ENCODE peak calls at places on chromosomes 7 and 10, in ten cellular contexts. One of them, this sample, is unnamed.

GRCh38 chr10:971150-971542 is 17.1 kb upstream of the GTPBP4 start:
- DNase-seq in GM13977: no peak
- DNase-seq in neural crest cell: no peak
- DNase-seq in tibial nerve: no peak
- DNase-seq in ovary: no peak
- DNase-seq in thoracic aorta: no peak
- DNase-seq in fibroblast of the aortic adventitia: peak
- DNase-seq in RWPE1: no peak
- DNase-seq in mesothelial cell of epicardium: no peak
- DNase-seq in suprapubic skin: no peak
- DNase-seq in this sample: no peak

GRCh38 chr7:138545123-138545522 is 85.1 kb downstream of the TRIM24 start:
- DNase-seq in suprapubic skin: no peak
- DNase-seq in ovary: no peak
- DNase-seq in mesothelial cell of epicardium: no peak
- DNase-seq in neural crest cell: no peak
- DNase-seq in thoracic aorta: no peak
- DNase-seq in fibroblast of the aortic adventitia: no peak
- DNase-seq in RWPE1: no peak
- DNase-seq in GM13977: no peak
- DNase-seq in tibial nerve: no peak
- DNase-seq in this sample: no peak

GRCh38 chr7:96481831-96482230 is 159.9 kb upstream of the SLC25A13 start:
- DNase-seq in ovary: no peak
- DNase-seq in fibroblast of the aortic adventitia: peak
- DNase-seq in tibial nerve: no peak
- DNase-seq in thoracic aorta: no peak
- DNase-seq in RWPE1: no peak
- DNase-seq in mesothelial cell of epicardium: no peak
- DNase-seq in GM13977: no peak
- DNase-seq in neural crest cell: no peak
- DNase-seq in suprapubic skin: no peak
- DNase-seq in this sample: no peak

GRCh38 chr7:6530626-6531491 is 20.4 kb downstream of the GRID2IP start:
- DNase-seq in tibial nerve: no peak
- DNase-seq in thoracic aorta: no peak
- DNase-seq in mesothelial cell of epicardium: no peak
- DNase-seq in RWPE1: no peak
- DNase-seq in neural crest cell: no peak
- DNase-seq in fibroblast of the aortic adventitia: no peak
- DNase-seq in suprapubic skin: no peak
- DNase-seq in ovary: no peak
- DNase-seq in GM13977: peak
- DNase-seq in this sample: no peak

GRCh38 chr10:68103237-68103866 is 5.9 kb upstream of the MYPN start:
- DNase-seq in mesothelial cell of epicardium: no peak
- DNase-seq in tibial nerve: no peak
- DNase-seq in GM13977: no peak
- DNase-seq in RWPE1: no peak
- DNase-seq in neural crest cell: no peak
- DNase-seq in suprapubic skin: no peak
- DNase-seq in ovary: no peak
- DNase-seq in fibroblast of the aortic adventitia: peak
- DNase-seq in thoracic aorta: no peak
- DNase-seq in this sample: peak

GRCh38 chr7:105661625-105662024 is 80.3 kb upstream of the EFCAB10 start:
- DNase-seq in fibroblast of the aortic adventitia: no peak
- DNase-seq in neural crest cell: no peak
- DNase-seq in thoracic aorta: no peak
- DNase-seq in tibial nerve: no peak
- DNase-seq in GM13977: no peak
- DNase-seq in ovary: no peak
- DNase-seq in suprapubic skin: no peak
- DNase-seq in RWPE1: no peak
- DNase-seq in mesothelial cell of epicardium: no peak
- DNase-seq in this sample: no peak

GRCh38 chr7:10707519-10707918 is 266.2 kb upstream of the PHF14 start:
- DNase-seq in ovary: no peak
- DNase-seq in suprapubic skin: no peak
- DNase-seq in thoracic aorta: no peak
- DNase-seq in RWPE1: no peak
- DNase-seq in mesothelial cell of epicardium: no peak
- DNase-seq in tibial nerve: no peak
- DNase-seq in GM13977: no peak
- DNase-seq in neural crest cell: no peak
- DNase-seq in fibroblast of the aortic adventitia: no peak
- DNase-seq in this sample: no peak

GRCh38 chr7:90645784-90646183 is 49.7 kb downstream of the CDK14 start:
- DNase-seq in GM13977: peak
- DNase-seq in thoracic aorta: no peak
- DNase-seq in suprapubic skin: no peak
- DNase-seq in ovary: no peak
- DNase-seq in neural crest cell: no peak
- DNase-seq in fibroblast of the aortic adventitia: no peak
- DNase-seq in RWPE1: no peak
- DNase-seq in mesothelial cell of epicardium: no peak
- DNase-seq in tibial nerve: no peak
- DNase-seq in this sample: no peak

GRCh38 chr10:133096616-133097269 is 9.0 kb downstream of the ADGRA1 start:
- DNase-seq in ovary: no peak
- DNase-seq in fibroblast of the aortic adventitia: no peak
- DNase-seq in GM13977: no peak
- DNase-seq in mesothelial cell of epicardium: no peak
- DNase-seq in RWPE1: no peak
- DNase-seq in neural crest cell: no peak
- DNase-seq in thoracic aorta: no peak
- DNase-seq in suprapubic skin: no peak
- DNase-seq in tibial nerve: no peak
- DNase-seq in this sample: no peak

GRCh38 chr10:117664288-117664687 is 121.7 kb downstream of the EMX2 start:
- DNase-seq in ovary: no peak
- DNase-seq in mesothelial cell of epicardium: no peak
- DNase-seq in GM13977: no peak
- DNase-seq in thoracic aorta: no peak
- DNase-seq in RWPE1: no peak
- DNase-seq in tibial nerve: no peak
- DNase-seq in suprapubic skin: no peak
- DNase-seq in neural crest cell: no peak
- DNase-seq in fibroblast of the aortic adventitia: no peak
- DNase-seq in this sample: no peak

GRCh38 chr10:10498781-10499180 is 518.9 kb upstream of the CELF2 start:
- DNase-seq in tibial nerve: no peak
- DNase-seq in mesothelial cell of epicardium: no peak
- DNase-seq in ovary: no peak
- DNase-seq in neural crest cell: no peak
- DNase-seq in RWPE1: no peak
- DNase-seq in fibroblast of the aortic adventitia: peak
- DNase-seq in suprapubic skin: no peak
- DNase-seq in thoracic aorta: no peak
- DNase-seq in GM13977: no peak
- DNase-seq in this sample: no peak

GRCh38 chr7:115585015-115585655 is 445.4 kb downstream of the TFEC start:
- DNase-seq in thoracic aorta: no peak
- DNase-seq in neural crest cell: no peak
- DNase-seq in ovary: no peak
- DNase-seq in fibroblast of the aortic adventitia: no peak
- DNase-seq in mesothelial cell of epicardium: no peak
- DNase-seq in suprapubic skin: no peak
- DNase-seq in RWPE1: peak
- DNase-seq in GM13977: no peak
- DNase-seq in tibial nerve: no peak
- DNase-seq in this sample: peak

GRCh38 chr7:116776610-116777289 is 85.6 kb upstream of the CAPZA2 start:
- DNase-seq in RWPE1: peak
- DNase-seq in suprapubic skin: no peak
- DNase-seq in GM13977: no peak
- DNase-seq in mesothelial cell of epicardium: no peak
- DNase-seq in thoracic aorta: no peak
- DNase-seq in fibroblast of the aortic adventitia: peak
- DNase-seq in ovary: no peak
- DNase-seq in tibial nerve: no peak
- DNase-seq in neural crest cell: no peak
- DNase-seq in this sample: peak

GRCh38 chr10:3173173-3173878 is 744 bp upstream of the PITRM1 start:
- DNase-seq in mesothelial cell of epicardium: peak
- DNase-seq in GM13977: no peak
- DNase-seq in RWPE1: peak
- DNase-seq in thoracic aorta: no peak
- DNase-seq in fibroblast of the aortic adventitia: no peak
- DNase-seq in neural crest cell: no peak
- DNase-seq in tibial nerve: no peak
- DNase-seq in suprapubic skin: peak
- DNase-seq in ovary: no peak
- DNase-seq in this sample: no peak

GRCh38 chr7:28472332-28472731 is 60.0 kb downstream of the CREB5 start:
- DNase-seq in GM13977: no peak
- DNase-seq in fibroblast of the aortic adventitia: no peak
- DNase-seq in RWPE1: no peak
- DNase-seq in mesothelial cell of epicardium: no peak
- DNase-seq in thoracic aorta: no peak
- DNase-seq in neural crest cell: no peak
- DNase-seq in suprapubic skin: no peak
- DNase-seq in tibial nerve: no peak
- DNase-seq in ovary: no peak
- DNase-seq in this sample: no peak

GRCh38 chr7:47392241-47392759 is 189.6 kb downstream of the TNS3 start:
- DNase-seq in tibial nerve: no peak
- DNase-seq in neural crest cell: no peak
- DNase-seq in mesothelial cell of epicardium: peak
- DNase-seq in suprapubic skin: no peak
- DNase-seq in RWPE1: no peak
- DNase-seq in ovary: peak
- DNase-seq in GM13977: no peak
- DNase-seq in thoracic aorta: no peak
- DNase-seq in fibroblast of the aortic adventitia: peak
- DNase-seq in this sample: peak

GRCh38 chr7:45122975-45123860 is 11.7 kb upstream of the TBRG4 start:
- DNase-seq in tibial nerve: no peak
- DNase-seq in GM13977: no peak
- DNase-seq in suprapubic skin: no peak
- DNase-seq in mesothelial cell of epicardium: no peak
- DNase-seq in fibroblast of the aortic adventitia: no peak
- DNase-seq in ovary: no peak
- DNase-seq in neural crest cell: no peak
- DNase-seq in RWPE1: no peak
- DNase-seq in thoracic aorta: no peak
- DNase-seq in this sample: no peak

DNA sequence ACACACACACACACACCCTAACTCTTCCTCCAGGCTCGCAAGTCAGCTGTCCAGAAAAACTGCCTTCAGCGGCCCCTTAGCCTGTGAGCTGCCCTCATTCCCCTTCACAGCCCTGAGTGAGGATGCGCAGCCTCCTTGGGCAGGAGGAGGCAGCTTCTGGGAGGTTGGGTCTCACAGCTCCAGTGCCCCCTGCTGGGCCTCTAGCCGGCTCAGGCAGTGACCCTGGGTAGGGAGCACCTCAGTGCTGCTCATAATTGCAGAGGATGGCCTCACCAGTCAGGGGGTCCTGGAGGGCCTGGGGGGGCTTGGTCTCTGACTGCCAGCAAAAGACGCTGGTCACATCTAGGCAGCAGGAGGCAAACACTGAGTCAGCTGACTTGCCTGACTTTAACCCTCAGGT is 43.7 kb downstream of the ZNF273 start:
- DNase-seq in tibial nerve: no peak
- DNase-seq in fibroblast of the aortic adventitia: no peak
- DNase-seq in mesothelial cell of epicardium: no peak
- DNase-seq in suprapubic skin: no peak
- DNase-seq in RWPE1: no peak
- DNase-seq in neural crest cell: peak
- DNase-seq in thoracic aorta: no peak
- DNase-seq in ovary: no peak
- DNase-seq in GM13977: peak
- DNase-seq in this sample: no peak
- TF ChIP-seq CTCF in tibial nerve: no peak
- TF ChIP-seq CTCF in fibroblast of the aortic adventitia: no peak
- TF ChIP-seq CTCF in mesothelial cell of epicardium: no peak
- TF ChIP-seq CTCF in suprapubic skin: no peak
- TF ChIP-seq CTCF in RWPE1: no peak
- TF ChIP-seq CTCF in neural crest cell: peak
- TF ChIP-seq CTCF in thoracic aorta: no peak
- TF ChIP-seq CTCF in ovary: no peak
- TF ChIP-seq CTCF in GM13977: peak
- TF ChIP-seq CTCF in this sample: no peak

GRCh38 chr7:76330673-76331072 is 28.1 kb downstream of the YWHAG start:
- DNase-seq in GM13977: no peak
- DNase-seq in neural crest cell: no peak
- DNase-seq in suprapubic skin: no peak
- DNase-seq in ovary: no peak
- DNase-seq in thoracic aorta: no peak
- DNase-seq in tibial nerve: no peak
- DNase-seq in mesothelial cell of epicardium: no peak
- DNase-seq in fibroblast of the aortic adventitia: no peak
- DNase-seq in RWPE1: no peak
- DNase-seq in this sample: no peak
- TF ChIP-seq CTCF in GM13977: no peak
- TF ChIP-seq CTCF in neural crest cell: no peak
- TF ChIP-seq CTCF in suprapubic skin: no peak
- TF ChIP-seq CTCF in ovary: no peak
- TF ChIP-seq CTCF in thoracic aorta: no peak
- TF ChIP-seq CTCF in tibial nerve: no peak
- TF ChIP-seq CTCF in mesothelial cell of epicardium: no peak
- TF ChIP-seq CTCF in fibroblast of the aortic adventitia: no peak
- TF ChIP-seq CTCF in RWPE1: no peak
- TF ChIP-seq CTCF in this sample: no peak

GRCh38 chr10:48237225-48237855 is 37.2 kb downstream of the FRMPD2 start:
- DNase-seq in suprapubic skin: no peak
- DNase-seq in ovary: no peak
- DNase-seq in thoracic aorta: no peak
- DNase-seq in mesothelial cell of epicardium: no peak
- DNase-seq in GM13977: no peak
- DNase-seq in fibroblast of the aortic adventitia: no peak
- DNase-seq in tibial nerve: no peak
- DNase-seq in RWPE1: no peak
- DNase-seq in neural crest cell: no peak
- DNase-seq in this sample: no peak
- TF ChIP-seq CTCF in suprapubic skin: no peak
- TF ChIP-seq CTCF in ovary: no peak
- TF ChIP-seq CTCF in thoracic aorta: no peak
- TF ChIP-seq CTCF in mesothelial cell of epicardium: no peak
- TF ChIP-seq CTCF in GM13977: no peak
- TF ChIP-seq CTCF in fibroblast of the aortic adventitia: no peak
- TF ChIP-seq CTCF in tibial nerve: no peak
- TF ChIP-seq CTCF in RWPE1: no peak
- TF ChIP-seq CTCF in neural crest cell: no peak
- TF ChIP-seq CTCF in this sample: no peak

DNA sequence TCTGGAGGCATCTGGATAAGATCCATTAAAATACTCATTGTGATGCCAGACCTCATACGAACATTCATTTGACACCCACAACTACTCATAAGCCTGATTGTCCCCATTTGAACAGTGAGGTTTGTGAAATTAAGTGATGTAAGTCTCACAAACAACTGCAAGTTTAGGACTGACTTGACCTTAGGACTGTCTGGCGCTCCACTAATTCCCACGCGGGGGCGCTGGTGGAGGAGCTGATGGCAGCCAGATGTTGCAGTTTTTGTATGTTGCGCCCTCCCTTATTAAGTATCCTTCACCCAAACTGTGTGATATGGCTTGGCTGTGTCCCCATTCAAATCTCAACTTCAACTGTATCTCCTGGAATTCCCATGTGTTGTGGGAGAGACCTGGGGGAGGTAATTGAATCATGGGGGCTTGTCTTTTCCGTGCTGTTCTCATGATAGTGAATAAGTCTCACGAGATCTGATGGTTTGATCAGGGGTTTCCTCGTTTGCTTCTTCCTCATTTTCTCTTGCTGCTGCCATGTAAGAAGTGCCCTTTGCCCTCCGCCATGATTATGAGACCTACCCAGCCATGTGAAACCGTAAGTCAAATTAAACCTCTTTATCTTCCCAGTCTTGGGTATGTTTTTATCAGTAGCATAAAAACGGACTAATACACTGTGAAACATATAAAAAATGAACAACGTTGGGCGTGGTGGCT is 20.3 kb upstream of the TIAL1 start:
- DNase-seq in thoracic aorta: no peak
- DNase-seq in neural crest cell: peak
- DNase-seq in suprapubic skin: peak
- DNase-seq in mesothelial cell of epicardium: no peak
- DNase-seq in tibial nerve: peak
- DNase-seq in GM13977: no peak
- DNase-seq in fibroblast of the aortic adventitia: peak
- DNase-seq in RWPE1: no peak
- DNase-seq in ovary: no peak
- DNase-seq in this sample: no peak
- TF ChIP-seq CTCF in thoracic aorta: no peak
- TF ChIP-seq CTCF in neural crest cell: peak
- TF ChIP-seq CTCF in suprapubic skin: peak
- TF ChIP-seq CTCF in mesothelial cell of epicardium: no peak
- TF ChIP-seq CTCF in tibial nerve: no peak
- TF ChIP-seq CTCF in GM13977: no peak
- TF ChIP-seq CTCF in fibroblast of the aortic adventitia: peak
- TF ChIP-seq CTCF in RWPE1: no peak
- TF ChIP-seq CTCF in ovary: no peak
- TF ChIP-seq CTCF in this sample: peak